ENCODE peak calls at places on chromosome 11, in ten cellular contexts. One of them, this sample, is unnamed.

GRCh38 chr11:69874178-69874983 is 55.2 kb upstream of the FGF3 start:
- DNase-seq in stimulated activated CD8-positive, alpha-beta memory T cell treated with anti-CD3 and anti-CD28 coated beads, Interleukin-4, amount 100 ng/mL, for 48 hours: no peak
- DNase-seq in putamen: no peak
- DNase-seq in iris pigment epithelial cell: no peak
- DNase-seq in body of pancreas: no peak
- DNase-seq in foreskin keratinocyte: no peak
- DNase-seq in GM10248: no peak
- DNase-seq in RPMI7951: no peak
- DNase-seq in stimulated activated CD4-positive, alpha-beta T cell treated with anti-CD3 and anti-CD28 coated beads, Interleukin-12 subunit alpha, Interleukin-12 subunit beta, amount 100 ng/mL, for 4 hours: no peak
- DNase-seq in effector memory CD4-positive, alpha-beta T cell: no peak
- DNase-seq in this sample: no peak

GRCh38 chr11:128021304-128022006 is 565.9 kb downstream of the ETS1 start:
- DNase-seq in RPMI7951: peak; percentile 40
- DNase-seq in stimulated activated CD4-positive, alpha-beta T cell treated with anti-CD3 and anti-CD28 coated beads, Interleukin-12 subunit alpha, Interleukin-12 subunit beta, amount 100 ng/mL, for 4 hours: no peak
- DNase-seq in iris pigment epithelial cell: no peak
- DNase-seq in stimulated activated CD8-positive, alpha-beta memory T cell treated with anti-CD3 and anti-CD28 coated beads, Interleukin-4, amount 100 ng/mL, for 48 hours: no peak
- DNase-seq in putamen: no peak
- DNase-seq in body of pancreas: no peak
- DNase-seq in foreskin keratinocyte: no peak
- DNase-seq in GM10248: no peak
- DNase-seq in effector memory CD4-positive, alpha-beta T cell: no peak
- DNase-seq in this sample: no peak

GRCh38 chr11:69437876-69438205 is 43.6 kb upstream of the LINC01488 start:
- DNase-seq in stimulated activated CD4-positive, alpha-beta T cell treated with anti-CD3 and anti-CD28 coated beads, Interleukin-12 subunit alpha, Interleukin-12 subunit beta, amount 100 ng/mL, for 4 hours: no peak
- DNase-seq in iris pigment epithelial cell: no peak
- DNase-seq in RPMI7951: no peak
- DNase-seq in stimulated activated CD8-positive, alpha-beta memory T cell treated with anti-CD3 and anti-CD28 coated beads, Interleukin-4, amount 100 ng/mL, for 48 hours: no peak
- DNase-seq in effector memory CD4-positive, alpha-beta T cell: no peak
- DNase-seq in putamen: no peak
- DNase-seq in GM10248: no peak
- DNase-seq in foreskin keratinocyte: no peak
- DNase-seq in body of pancreas: no peak
- DNase-seq in this sample: no peak

GRCh38 chr11:70522613-70523311 is 124.4 kb downstream of the CTTN start:
- DNase-seq in RPMI7951: no peak
- DNase-seq in GM10248: no peak
- DNase-seq in foreskin keratinocyte: no peak
- DNase-seq in stimulated activated CD8-positive, alpha-beta memory T cell treated with anti-CD3 and anti-CD28 coated beads, Interleukin-4, amount 100 ng/mL, for 48 hours: no peak
- DNase-seq in iris pigment epithelial cell: no peak
- DNase-seq in effector memory CD4-positive, alpha-beta T cell: no peak
- DNase-seq in putamen: no peak
- DNase-seq in body of pancreas: no peak
- DNase-seq in stimulated activated CD4-positive, alpha-beta T cell treated with anti-CD3 and anti-CD28 coated beads, Interleukin-12 subunit alpha, Interleukin-12 subunit beta, amount 100 ng/mL, for 4 hours: no peak
- DNase-seq in this sample: no peak

GRCh38 chr11:31340903-31341572 is 28.5 kb downstream of the DCDC1 start:
- DNase-seq in body of pancreas: peak; percentile 35
- DNase-seq in effector memory CD4-positive, alpha-beta T cell: no peak
- DNase-seq in stimulated activated CD4-positive, alpha-beta T cell treated with anti-CD3 and anti-CD28 coated beads, Interleukin-12 subunit alpha, Interleukin-12 subunit beta, amount 100 ng/mL, for 4 hours: no peak
- DNase-seq in iris pigment epithelial cell: peak; percentile 55
- DNase-seq in stimulated activated CD8-positive, alpha-beta memory T cell treated with anti-CD3 and anti-CD28 coated beads, Interleukin-4, amount 100 ng/mL, for 48 hours: no peak
- DNase-seq in RPMI7951: peak; percentile 17
- DNase-seq in foreskin keratinocyte: no peak
- DNase-seq in putamen: no peak
- DNase-seq in GM10248: peak; percentile 31
- DNase-seq in this sample: peak; percentile 35

GRCh38 chr11:27200779-27201453 is 160.3 kb downstream of the BBOX1 start:
- DNase-seq in RPMI7951: no peak
- DNase-seq in effector memory CD4-positive, alpha-beta T cell: no peak
- DNase-seq in GM10248: no peak
- DNase-seq in foreskin keratinocyte: no peak
- DNase-seq in iris pigment epithelial cell: no peak
- DNase-seq in stimulated activated CD8-positive, alpha-beta memory T cell treated with anti-CD3 and anti-CD28 coated beads, Interleukin-4, amount 100 ng/mL, for 48 hours: no peak
- DNase-seq in body of pancreas: no peak
- DNase-seq in stimulated activated CD4-positive, alpha-beta T cell treated with anti-CD3 and anti-CD28 coated beads, Interleukin-12 subunit alpha, Interleukin-12 subunit beta, amount 100 ng/mL, for 4 hours: no peak
- DNase-seq in putamen: no peak
- DNase-seq in this sample: no peak

GRCh38 chr11:114075343-114075610 is 15.8 kb downstream of the ZBTB16 start:
- DNase-seq in stimulated activated CD8-positive, alpha-beta memory T cell treated with anti-CD3 and anti-CD28 coated beads, Interleukin-4, amount 100 ng/mL, for 48 hours: no peak
- DNase-seq in foreskin keratinocyte: no peak
- DNase-seq in putamen: no peak
- DNase-seq in body of pancreas: no peak
- DNase-seq in iris pigment epithelial cell: no peak
- DNase-seq in stimulated activated CD4-positive, alpha-beta T cell treated with anti-CD3 and anti-CD28 coated beads, Interleukin-12 subunit alpha, Interleukin-12 subunit beta, amount 100 ng/mL, for 4 hours: no peak
- DNase-seq in RPMI7951: no peak
- DNase-seq in GM10248: no peak
- DNase-seq in effector memory CD4-positive, alpha-beta T cell: no peak
- DNase-seq in this sample: no peak

GRCh38 chr11:43547411-43547718 is 133.2 kb upstream of the HSD17B12 start:
- DNase-seq in foreskin keratinocyte: no peak
- DNase-seq in effector memory CD4-positive, alpha-beta T cell: no peak
- DNase-seq in RPMI7951: no peak
- DNase-seq in putamen: no peak
- DNase-seq in stimulated activated CD4-positive, alpha-beta T cell treated with anti-CD3 and anti-CD28 coated beads, Interleukin-12 subunit alpha, Interleukin-12 subunit beta, amount 100 ng/mL, for 4 hours: no peak
- DNase-seq in GM10248: no peak
- DNase-seq in body of pancreas: peak; percentile 36
- DNase-seq in iris pigment epithelial cell: no peak
- DNase-seq in stimulated activated CD8-positive, alpha-beta memory T cell treated with anti-CD3 and anti-CD28 coated beads, Interleukin-4, amount 100 ng/mL, for 48 hours: no peak
- DNase-seq in this sample: no peak

GRCh38 chr11:9529333-9529648 is 44.2 kb upstream of the WEE1 start:
- DNase-seq in stimulated activated CD4-positive, alpha-beta T cell treated with anti-CD3 and anti-CD28 coated beads, Interleukin-12 subunit alpha, Interleukin-12 subunit beta, amount 100 ng/mL, for 4 hours: no peak
- DNase-seq in effector memory CD4-positive, alpha-beta T cell: no peak
- DNase-seq in stimulated activated CD8-positive, alpha-beta memory T cell treated with anti-CD3 and anti-CD28 coated beads, Interleukin-4, amount 100 ng/mL, for 48 hours: no peak
- DNase-seq in putamen: no peak
- DNase-seq in body of pancreas: peak; percentile 70
- DNase-seq in GM10248: no peak
- DNase-seq in RPMI7951: no peak
- DNase-seq in iris pigment epithelial cell: no peak
- DNase-seq in foreskin keratinocyte: peak; percentile 15
- DNase-seq in this sample: no peak

GRCh38 chr11:66002648-66003225 is 434 bp downstream of the BANF1 start:
- DNase-seq in putamen: no peak
- DNase-seq in effector memory CD4-positive, alpha-beta T cell: no peak
- DNase-seq in stimulated activated CD8-positive, alpha-beta memory T cell treated with anti-CD3 and anti-CD28 coated beads, Interleukin-4, amount 100 ng/mL, for 48 hours: no peak
- DNase-seq in body of pancreas: peak; percentile 86
- DNase-seq in GM10248: peak; percentile 84
- DNase-seq in stimulated activated CD4-positive, alpha-beta T cell treated with anti-CD3 and anti-CD28 coated beads, Interleukin-12 subunit alpha, Interleukin-12 subunit beta, amount 100 ng/mL, for 4 hours: peak; percentile 70
- DNase-seq in RPMI7951: no peak
- DNase-seq in foreskin keratinocyte: no peak
- DNase-seq in iris pigment epithelial cell: peak; percentile 48
- DNase-seq in this sample: peak; percentile 55

GRCh38 chr11:8267831-8268529 is 4.3 kb upstream of the LMO1 start:
- DNase-seq in effector memory CD4-positive, alpha-beta T cell: no peak
- DNase-seq in foreskin keratinocyte: no peak
- DNase-seq in RPMI7951: no peak
- DNase-seq in iris pigment epithelial cell: no peak
- DNase-seq in stimulated activated CD4-positive, alpha-beta T cell treated with anti-CD3 and anti-CD28 coated beads, Interleukin-12 subunit alpha, Interleukin-12 subunit beta, amount 100 ng/mL, for 4 hours: peak; percentile 27
- DNase-seq in body of pancreas: peak; percentile 60
- DNase-seq in putamen: no peak
- DNase-seq in GM10248: no peak
- DNase-seq in stimulated activated CD8-positive, alpha-beta memory T cell treated with anti-CD3 and anti-CD28 coated beads, Interleukin-4, amount 100 ng/mL, for 48 hours: peak; percentile 28
- DNase-seq in this sample: no peak

GRCh38 chr11:845872-846271 is 3.2 kb downstream of the TSPAN4 start:
- DNase-seq in foreskin keratinocyte: no peak
- DNase-seq in stimulated activated CD8-positive, alpha-beta memory T cell treated with anti-CD3 and anti-CD28 coated beads, Interleukin-4, amount 100 ng/mL, for 48 hours: no peak
- DNase-seq in effector memory CD4-positive, alpha-beta T cell: no peak
- DNase-seq in putamen: no peak
- DNase-seq in stimulated activated CD4-positive, alpha-beta T cell treated with anti-CD3 and anti-CD28 coated beads, Interleukin-12 subunit alpha, Interleukin-12 subunit beta, amount 100 ng/mL, for 4 hours: no peak
- DNase-seq in iris pigment epithelial cell: no peak
- DNase-seq in body of pancreas: no peak
- DNase-seq in GM10248: no peak
- DNase-seq in RPMI7951: no peak
- DNase-seq in this sample: no peak

GRCh38 chr11:128709402-128709801 is 15.5 kb downstream of the FLI1 start:
- DNase-seq in stimulated activated CD8-positive, alpha-beta memory T cell treated with anti-CD3 and anti-CD28 coated beads, Interleukin-4, amount 100 ng/mL, for 48 hours: peak; percentile 14
- DNase-seq in RPMI7951: peak; percentile 91
- DNase-seq in effector memory CD4-positive, alpha-beta T cell: no peak
- DNase-seq in GM10248: no peak
- DNase-seq in foreskin keratinocyte: peak; percentile 75
- DNase-seq in body of pancreas: no peak
- DNase-seq in iris pigment epithelial cell: peak; percentile 98
- DNase-seq in putamen: no peak
- DNase-seq in stimulated activated CD4-positive, alpha-beta T cell treated with anti-CD3 and anti-CD28 coated beads, Interleukin-12 subunit alpha, Interleukin-12 subunit beta, amount 100 ng/mL, for 4 hours: no peak
- DNase-seq in this sample: peak; percentile 95

GRCh38 chr11:95134491-95134890 is 44.8 kb downstream of the ENDOD1 start:
- DNase-seq in stimulated activated CD8-positive, alpha-beta memory T cell treated with anti-CD3 and anti-CD28 coated beads, Interleukin-4, amount 100 ng/mL, for 48 hours: no peak
- DNase-seq in RPMI7951: peak; percentile 85
- DNase-seq in putamen: no peak
- DNase-seq in effector memory CD4-positive, alpha-beta T cell: no peak
- DNase-seq in foreskin keratinocyte: peak; percentile 99
- DNase-seq in iris pigment epithelial cell: peak; percentile 85
- DNase-seq in stimulated activated CD4-positive, alpha-beta T cell treated with anti-CD3 and anti-CD28 coated beads, Interleukin-12 subunit alpha, Interleukin-12 subunit beta, amount 100 ng/mL, for 4 hours: no peak
- DNase-seq in body of pancreas: peak; percentile 51
- DNase-seq in GM10248: no peak
- DNase-seq in this sample: peak; percentile 82

GRCh38 chr11:44017443-44018126 is 30.2 kb upstream of the ACCSL start:
- DNase-seq in effector memory CD4-positive, alpha-beta T cell: no peak
- DNase-seq in putamen: no peak
- DNase-seq in RPMI7951: no peak
- DNase-seq in body of pancreas: no peak
- DNase-seq in stimulated activated CD4-positive, alpha-beta T cell treated with anti-CD3 and anti-CD28 coated beads, Interleukin-12 subunit alpha, Interleukin-12 subunit beta, amount 100 ng/mL, for 4 hours: no peak
- DNase-seq in foreskin keratinocyte: no peak
- DNase-seq in iris pigment epithelial cell: no peak
- DNase-seq in stimulated activated CD8-positive, alpha-beta memory T cell treated with anti-CD3 and anti-CD28 coated beads, Interleukin-4, amount 100 ng/mL, for 48 hours: peak; percentile 18
- DNase-seq in GM10248: no peak
- DNase-seq in this sample: no peak

GRCh38 chr11:17405232-17406005 is 17.0 kb upstream of the KCNJ11 start:
- DNase-seq in foreskin keratinocyte: no peak
- DNase-seq in GM10248: no peak
- DNase-seq in body of pancreas: peak; percentile 94
- DNase-seq in effector memory CD4-positive, alpha-beta T cell: no peak
- DNase-seq in putamen: peak; percentile 35
- DNase-seq in stimulated activated CD4-positive, alpha-beta T cell treated with anti-CD3 and anti-CD28 coated beads, Interleukin-12 subunit alpha, Interleukin-12 subunit beta, amount 100 ng/mL, for 4 hours: no peak
- DNase-seq in iris pigment epithelial cell: peak; percentile 52
- DNase-seq in RPMI7951: peak; percentile 74
- DNase-seq in stimulated activated CD8-positive, alpha-beta memory T cell treated with anti-CD3 and anti-CD28 coated beads, Interleukin-4, amount 100 ng/mL, for 48 hours: no peak
- DNase-seq in this sample: peak; percentile 42